ENCODE peak calls at places on chromosome 15, in eight cellular contexts. F is endothelial cell of umbilical vein, B is GM23338, L is K562, M is HepG2, Y is astrocyte, G is fibroblast of lung, V is HCT116. E is an unnamed sample.
A peak's percentile ranks its signal among the peaks of the same experiment; 100 is the strongest.

GRCh38 chr15:51198701-51199253 is 104.1 kb upstream of the TNFAIP8L3 start:
- DNase-seq in F (no peak), B (no peak), L (no peak), M (no peak), Y (peak; percentile 21), G (peak; percentile 14), V (no peak), E (no peak)

GRCh38 chr15:71761649-71762048 is 48.7 kb upstream of the NR2E3 start:
- DNase-seq in F (peak; percentile 84), B (no peak), L (no peak), M (peak; percentile 60), Y (peak; percentile 80), G (peak; percentile 68), V (peak; percentile 76), E (no peak)

GRCh38 chr15:72939855-72940631 is 112.2 kb upstream of the NEO1 start:
- DNase-seq in F (no peak), B (no peak), L (no peak), M (no peak), Y (no peak), G (no peak), V (no peak), E (no peak)

GRCh38 chr15:85730001-85730820 is 64.5 kb downstream of the KLHL25 start:
- DNase-seq in F (peak; percentile 74), B (peak; percentile 83), L (peak; percentile 66), M (peak; percentile 53), Y (peak; percentile 37), G (peak; percentile 80), V (peak; percentile 47), E (peak; percentile 75)

GRCh38 chr15:45185903-45186770 is 1.6 kb downstream of the SHF start:
- DNase-seq in F (no peak), B (no peak), L (no peak), M (no peak), Y (peak; percentile 15), G (no peak), V (no peak), E (no peak)

GRCh38 chr15:50883903-50884302 is 24.6 kb upstream of the AP4E1 start:
- DNase-seq in F (peak; percentile 71), B (no peak), L (no peak), M (no peak), Y (peak; percentile 57), G (peak; percentile 32), V (no peak), E (peak; percentile 41)

GRCh38 chr15:51448592-51449494 is 107.4 kb downstream of the GLDN start:
- DNase-seq in F (no peak), B (no peak), L (no peak), M (no peak), Y (no peak), G (no peak), V (no peak), E (no peak)

GRCh38 chr15:80911821-80912220 is 77.8 kb downstream of the MESD start:
- DNase-seq in F (no peak), B (no peak), L (no peak), M (no peak), Y (no peak), G (no peak), V (no peak), E (no peak)

GRCh38 chr15:51483520-51483919 is 139.1 kb downstream of the DMXL2 start:
- DNase-seq in F (no peak), B (no peak), L (no peak), M (no peak), Y (no peak), G (no peak), V (no peak), E (no peak)

GRCh38 chr15:95284933-95285401 is 1045.5 kb upstream of the NR2F2 start:
- DNase-seq in F (peak; percentile 88), B (peak; percentile 29), L (peak; percentile 21), M (no peak), Y (peak; percentile 71), G (peak; percentile 89), V (no peak), E (peak; percentile 68)

GRCh38 chr15:95119041-95119440 is 887.7 kb downstream of the MCTP2 start:
- DNase-seq in F (no peak), B (no peak), L (no peak), M (no peak), Y (no peak), G (peak; percentile 52), V (no peak), E (no peak)

DNA sequence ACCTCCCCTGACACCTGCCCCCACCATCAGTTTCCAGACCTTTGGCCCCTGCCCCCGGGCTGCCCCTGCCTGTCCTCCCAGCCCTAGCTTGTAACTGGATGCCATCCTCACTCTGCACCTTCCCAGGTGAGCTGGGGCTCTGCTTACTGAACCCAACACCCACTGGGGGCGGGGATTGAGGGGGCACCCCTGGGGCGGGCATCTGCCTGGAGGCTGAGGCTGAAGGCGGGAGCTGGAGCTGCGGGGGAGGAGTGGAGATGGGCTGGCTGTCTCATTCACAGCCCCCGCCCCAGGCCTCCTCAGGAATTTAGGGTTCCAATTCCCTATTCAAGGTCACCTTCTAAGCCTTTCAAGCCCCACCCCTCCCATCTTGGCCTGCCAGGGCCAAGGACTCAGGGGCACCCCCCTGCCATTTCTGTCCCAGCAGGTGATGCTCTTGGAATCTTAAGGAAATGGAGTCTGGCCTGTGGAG is 17.7 kb downstream of the PIF1 start:
- DNase-seq in F (no peak), B (peak; percentile 100), L (no peak), M (no peak), Y (no peak), G (no peak), V (no peak), E (no peak)
- H3K4me3 ChIP-seq in F (no peak overlapping the region), B (peak overlapping the region; percentile 46), L (no peak overlapping the region), M (no peak overlapping the region), Y (no peak overlapping the region), G (no peak overlapping the region), V (no peak overlapping the region), E (no peak overlapping the region)

DNA sequence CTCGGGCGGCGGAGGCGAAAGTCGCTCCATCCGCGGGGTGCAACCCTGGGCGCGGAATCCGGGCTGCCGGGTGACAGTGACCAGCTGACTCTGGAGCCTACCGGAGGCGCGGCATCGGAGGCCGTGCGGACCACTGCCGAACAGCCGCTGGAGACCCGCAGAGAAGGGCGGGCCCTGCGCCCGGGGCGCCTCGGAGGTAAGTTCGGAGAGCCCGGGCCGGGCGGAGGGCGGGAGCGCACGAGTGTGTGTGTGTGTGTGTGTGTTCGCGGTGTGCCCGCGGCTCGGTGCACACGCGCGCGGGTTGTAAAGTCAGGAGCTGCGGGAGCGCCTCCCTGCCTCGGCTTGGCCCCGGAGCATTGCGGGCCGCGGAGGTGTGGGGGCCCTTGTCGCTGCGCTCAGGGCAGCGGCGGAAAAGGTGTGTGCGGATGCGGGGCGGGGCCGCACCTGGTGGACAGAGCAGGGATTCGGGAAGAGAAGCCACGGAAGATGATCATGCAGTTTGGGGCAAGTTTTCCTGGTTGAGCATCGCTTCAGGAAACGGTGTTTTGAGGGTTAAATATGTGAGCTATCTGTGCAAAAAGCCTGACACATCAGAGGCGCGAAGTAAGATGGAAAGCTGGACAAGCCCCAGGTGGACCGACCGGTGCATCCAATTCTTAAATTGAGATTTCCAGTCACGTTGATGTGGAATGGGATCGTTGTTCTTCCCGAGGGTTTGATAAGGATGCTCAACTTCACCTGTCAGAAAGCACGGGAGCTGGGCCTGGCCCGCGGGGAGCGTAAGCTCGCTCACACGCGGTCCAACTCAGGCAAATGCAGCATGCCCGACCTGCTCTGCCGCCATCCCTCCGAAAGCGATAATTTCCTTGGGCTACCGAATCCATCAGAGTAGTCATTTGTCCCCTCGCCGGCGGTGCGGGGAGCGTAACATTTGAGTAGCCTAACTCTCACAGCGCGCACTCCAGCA is 492 bp downstream of the MINAR1 start:
- DNase-seq in F (no peak), B (peak; percentile 75), L (no peak), M (no peak), Y (no peak), G (peak; percentile 13), V (no peak), E (peak; percentile 9)
- TF ChIP-seq EZH2 in F (peak; percentile 95), B (peak; percentile 64), L (no peak), M (no peak), Y (peak; percentile 85), G (peak; percentile 85), V (no peak), E (peak; percentile 39)

GRCh38 chr15:70585707-70586034 is 177.7 kb downstream of the UACA start:
- DNase-seq in F (no peak), B (no peak), L (no peak), M (peak; percentile 16), Y (no peak), G (no peak), V (no peak), E (no peak)

GRCh38 chr15:70587896-70588567 is 175.3 kb downstream of the UACA start:
- DNase-seq in F (no peak), B (no peak), L (no peak), M (no peak), Y (no peak), G (no peak), V (no peak), E (no peak)

GRCh38 chr15:70589221-70589620 is 174.1 kb downstream of the UACA start:
- DNase-seq in F (no peak), B (no peak), L (no peak), M (no peak), Y (peak; percentile 97), G (peak; percentile 55), V (no peak), E (no peak)

GRCh38 chr15:70586241-70586640 is 177.1 kb downstream of the UACA start:
- DNase-seq in F (no peak), B (no peak), L (no peak), M (no peak), Y (no peak), G (no peak), V (no peak), E (no peak)

GRCh38 chr15:70588613-70589012 is 174.7 kb downstream of the UACA start:
- DNase-seq in F (no peak), B (no peak), L (no peak), M (no peak), Y (no peak), G (no peak), V (no peak), E (no peak)
- H3K4me3 ChIP-seq in F (no peak overlapping the region), B (no peak overlapping the region), L (no peak overlapping the region), M (no peak overlapping the region), Y (no peak overlapping the region), G (no peak overlapping the region), V (no peak overlapping the region), E (no peak overlapping the region)

GRCh38 chr15:83652606-83653204 is 1.2 kb upstream of the ADAMTSL3 start:
- DNase-seq in F (no peak), B (no peak), L (no peak), M (no peak), Y (no peak), G (no peak), V (no peak), E (no peak)

GRCh38 chr15:83651541-83651940 is 2.4 kb upstream of the ADAMTSL3 start:
- DNase-seq in F (no peak), B (no peak), L (no peak), M (no peak), Y (no peak), G (no peak), V (no peak), E (no peak)

GRCh38 chr15:83653639-83654378 is at the start of gene ADAMTSL3:
- DNase-seq in F (no peak), B (peak; percentile 81), L (no peak), M (no peak), Y (peak; percentile 12), G (peak; percentile 51), V (no peak), E (peak; percentile 74)

GRCh38 chr15:83654379-83655236 is 685 bp downstream of the ADAMTSL3 start:
- DNase-seq in F (no peak), B (peak; percentile 71), L (no peak), M (no peak), Y (no peak), G (no peak), V (no peak), E (no peak)

GRCh38 chr15:83653288-83653638 is 660 bp upstream of the ADAMTSL3 start:
- DNase-seq in F (no peak), B (no peak), L (no peak), M (no peak), Y (no peak), G (no peak), V (no peak), E (no peak)
- TF ChIP-seq EZH2 in F (no peak), B (no peak), L (no peak), M (no peak), Y (no peak), G (no peak), V (no peak), E (no peak)

E was measured in A673.